ENCODE peak calls at places on chromosomes 7 and 10, in eight cellular contexts. Z is activated CD8-positive, alpha-beta memory T cell treated with anti-CD3 and anti-CD28 coated beads, Interleukin-2, amount 50 U/mL, for 48 hours; E is naive B cell; T is G401; R is iPS DF 6.9; O is endodermal cell; G is activated T-helper 1 cell treated with anti-CD3 and anti-CD28 coated beads, Interleukin-2, amount 50 U/mL, for 16 hours; C is posterior cingulate gyrus. A is an unnamed sample.

GRCh38 chr7:35721288-35721687 is 26.4 kb upstream of the HERPUD2 start:
- DNase-seq in G (no peak), T (no peak), E (no peak), Z (no peak), O (no peak), R (no peak), C (no peak), A (no peak)

GRCh38 chr10:132407243-132407746 is 10.3 kb downstream of the PWWP2B start:
- DNase-seq in E (no peak), Z (no peak), G (no peak), R (no peak), O (no peak), C (no peak), T (no peak), A (no peak)

GRCh38 chr7:91264924-91265681 is 870 bp downstream of the FZD1 start:
- DNase-seq in G (no peak), O (peak; percentile 81), Z (peak; percentile 58), R (no peak), T (peak; percentile 68), E (no peak), C (peak; percentile 22), A (peak; percentile 14)

GRCh38 chr7:76303057-76303828 is 770 bp downstream of the HSPB1 start:
- DNase-seq in G (peak; percentile 73), Z (peak; percentile 90), C (peak; percentile 64), E (peak; percentile 67), R (no peak), O (peak; percentile 98), T (peak; percentile 57), A (no peak)

GRCh38 chr7:101903505-101903849 is 86.1 kb downstream of the CUX1 start:
- DNase-seq in O (no peak), R (no peak), T (peak; percentile 69), G (no peak), E (no peak), C (no peak), Z (no peak), A (no peak)

GRCh38 chr10:130884456-130884855 is 427.1 kb downstream of the TCERG1L start:
- DNase-seq in G (no peak), E (no peak), C (no peak), T (peak; percentile 82), R (no peak), Z (no peak), O (no peak), A (no peak)

GRCh38 chr7:81062747-81063146 is 143.9 kb upstream of the SEMA3C start:
- DNase-seq in G (no peak), Z (no peak), C (no peak), T (peak; percentile 19), O (no peak), R (no peak), E (no peak), A (no peak)

GRCh38 chr10:110992011-110992800 is 72.8 kb downstream of the SHOC2 start:
- DNase-seq in T (no peak), E (no peak), O (no peak), R (no peak), G (no peak), Z (no peak), C (no peak), A (no peak)

GRCh38 chr10:21173433-21173963 is 276.4 kb upstream of the NEBL start:
- DNase-seq in E (no peak), C (no peak), T (peak; percentile 43), O (peak; percentile 72), Z (no peak), R (no peak), G (no peak), A (no peak)

GRCh38 chr10:113000876-113001598 is 51.0 kb downstream of the TCF7L2 start:
- DNase-seq in T (no peak), Z (no peak), G (no peak), R (no peak), E (no peak), O (peak; percentile 66), C (no peak), A (no peak)

GRCh38 chr10:29619273-29619672 is 15.5 kb downstream of the SVIL start:
- DNase-seq in Z (no peak), T (no peak), G (no peak), R (no peak), E (no peak), O (no peak), C (no peak), A (no peak)

GRCh38 chr10:44051584-44052385 is 333.1 kb downstream of the CXCL12 start:
- DNase-seq in T (no peak), C (no peak), R (no peak), O (no peak), E (no peak), Z (no peak), G (no peak), A (no peak)

GRCh38 chr7:12212051-12212485 is 974 bp downstream of the TMEM106B start:
- DNase-seq in Z (no peak), R (no peak), T (peak; percentile 41), C (no peak), E (no peak), O (no peak), G (no peak), A (no peak)

GRCh38 chr10:122192142-122192541 is 79.0 kb upstream of the BTBD16 start:
- DNase-seq in Z (no peak), R (no peak), O (no peak), T (peak; percentile 8), G (no peak), E (no peak), C (peak; percentile 26), A (no peak)

GRCh38 chr10:5594271-5595036 is 69.7 kb downstream of the CALML3 start:
- DNase-seq in C (no peak), T (no peak), G (no peak), Z (no peak), E (no peak), O (no peak), R (no peak), A (no peak)

GRCh38 chr7:71633571-71634008 is 501.6 kb downstream of the GALNT17 start:
- DNase-seq in C (no peak), Z (no peak), T (no peak), G (no peak), O (peak; percentile 79), R (no peak), E (no peak), A (no peak)

GRCh38 chr10:86968271-86968993 is at the start of gene ADIRF:
- DNase-seq in T (no peak), G (no peak), O (peak; percentile 49), C (no peak), R (no peak), Z (peak; percentile 57), E (no peak), A (no peak)

GRCh38 chr7:129213828-129214227 is 11.0 kb upstream of the AHCYL2 start:
- DNase-seq in E (no peak), C (no peak), T (peak; percentile 28), R (no peak), Z (no peak), O (peak; percentile 81), G (no peak), A (no peak)

GRCh38 chr7:38013246-38013645 is 92.8 kb downstream of the EPDR1 start:
- DNase-seq in G (no peak), O (no peak), R (no peak), Z (no peak), E (no peak), C (no peak), T (no peak), A (no peak)

GRCh38 chr10:114492351-114493037 is 88.2 kb upstream of the AFAP1L2 start:
- DNase-seq in C (no peak), O (no peak), Z (no peak), E (no peak), R (no peak), G (no peak), T (peak; percentile 95), A (no peak)

GRCh38 chr10:4111593-4111992 is 326.6 kb upstream of the KLF6 start:
- DNase-seq in Z (no peak), G (no peak), T (no peak), E (no peak), O (no peak), R (no peak), C (no peak), A (no peak)

GRCh38 chr7:3461923-3462322 is 160.9 kb downstream of the SDK1 start:
- DNase-seq in E (no peak), R (no peak), G (peak; percentile 31), Z (peak; percentile 64), O (no peak), C (no peak), T (no peak), A (no peak)

GRCh38 chr7:14740606-14741005 is 161.9 kb downstream of the DGKB start:
- DNase-seq in G (no peak), R (no peak), C (no peak), T (no peak), E (no peak), O (no peak), Z (no peak), A (no peak)

GRCh38 chr10:52464725-52465124 is 150.6 kb downstream of the DKK1 start:
- DNase-seq in R (no peak), G (no peak), O (no peak), Z (no peak), T (no peak), E (no peak), C (no peak), A (no peak)

GRCh38 chr10:62527019-62527827 is 153.1 kb downstream of the ZNF365 start:
- DNase-seq in C (no peak), R (no peak), T (no peak), E (peak; percentile 78), G (no peak), O (no peak), Z (peak; percentile 52), A (no peak)

GRCh38 chr7:143361552-143362125 is 874 bp downstream of the FAM131B start:
- DNase-seq in G (no peak), T (no peak), E (no peak), R (no peak), O (peak; percentile 75), Z (no peak), C (no peak), A (no peak)

GRCh38 chr7:29748286-29749099 is 57.8 kb upstream of the WIPF3 start:
- DNase-seq in E (no peak), R (no peak), Z (no peak), C (no peak), G (no peak), O (no peak), T (peak; percentile 58), A (peak; percentile 19)

GRCh38 chr7:155282671-155283070 is 15.0 kb upstream of the INSIG1 start:
- DNase-seq in G (no peak), R (no peak), C (no peak), O (no peak), T (no peak), E (peak; percentile 60), Z (no peak), A (no peak)

A was measured in NCI-H2081 treated with DMSO at 0.1 percent for 48 hours.